ENCODE peak calls at places on chromosomes 3 and 15, in four cellular contexts. One of them, this sample, is unnamed.

GRCh38 chr15:63256433-63256884 is 20.9 kb upstream of the APH1B start:
- DNase-seq in OCI-LY7: no peak
- DNase-seq in fibroblast of pulmonary artery: peak
- DNase-seq in fibroblast of mammary gland: peak
- DNase-seq in this sample: peak

GRCh38 chr3:24254649-24255048 is 240.0 kb downstream of the THRB start:
- DNase-seq in fibroblast of mammary gland: peak
- DNase-seq in OCI-LY7: no peak
- DNase-seq in fibroblast of pulmonary artery: peak
- DNase-seq in this sample: peak

GRCh38 chr3:156605686-156606605 is 51.0 kb upstream of the SSR3 start:
- DNase-seq in OCI-LY7: no peak
- DNase-seq in fibroblast of mammary gland: peak
- DNase-seq in fibroblast of pulmonary artery: peak
- DNase-seq in this sample: peak

GRCh38 chr3:117874904-117875874 is 1159.5 kb downstream of the IGSF11 start:
- DNase-seq in fibroblast of mammary gland: no peak
- DNase-seq in OCI-LY7: no peak
- DNase-seq in fibroblast of pulmonary artery: no peak
- DNase-seq in this sample: no peak

GRCh38 chr3:18806633-18807032 is 341.7 kb upstream of the KCNH8 start:
- DNase-seq in fibroblast of mammary gland: no peak
- DNase-seq in fibroblast of pulmonary artery: peak
- DNase-seq in OCI-LY7: no peak
- DNase-seq in this sample: no peak

GRCh38 chr15:33492434-33493052 is 181.8 kb downstream of the RYR3 start:
- DNase-seq in fibroblast of mammary gland: no peak
- DNase-seq in fibroblast of pulmonary artery: no peak
- DNase-seq in OCI-LY7: no peak
- DNase-seq in this sample: no peak

GRCh38 chr3:60696559-60697125 is 554.6 kb downstream of the FHIT start:
- DNase-seq in fibroblast of pulmonary artery: no peak
- DNase-seq in OCI-LY7: no peak
- DNase-seq in fibroblast of mammary gland: no peak
- DNase-seq in this sample: no peak

GRCh38 chr15:81292516-81293001 is 31.4 kb downstream of the STARD5 start:
- DNase-seq in fibroblast of mammary gland: no peak
- DNase-seq in OCI-LY7: peak
- DNase-seq in fibroblast of pulmonary artery: no peak
- DNase-seq in this sample: no peak

GRCh38 chr15:43194775-43195174 is 9.6 kb downstream of the CCNDBP1 start:
- DNase-seq in fibroblast of mammary gland: no peak
- DNase-seq in fibroblast of pulmonary artery: no peak
- DNase-seq in OCI-LY7: no peak
- DNase-seq in this sample: no peak

GRCh38 chr15:73273181-73274002 is 95.4 kb downstream of the HCN4 start:
- DNase-seq in fibroblast of pulmonary artery: peak
- DNase-seq in OCI-LY7: peak
- DNase-seq in fibroblast of mammary gland: peak
- DNase-seq in this sample: peak

GRCh38 chr3:128433630-128434185 is 33.0 kb downstream of the DNAJB8 start:
- DNase-seq in fibroblast of pulmonary artery: no peak
- DNase-seq in OCI-LY7: no peak
- DNase-seq in fibroblast of mammary gland: no peak
- DNase-seq in this sample: no peak

DNA sequence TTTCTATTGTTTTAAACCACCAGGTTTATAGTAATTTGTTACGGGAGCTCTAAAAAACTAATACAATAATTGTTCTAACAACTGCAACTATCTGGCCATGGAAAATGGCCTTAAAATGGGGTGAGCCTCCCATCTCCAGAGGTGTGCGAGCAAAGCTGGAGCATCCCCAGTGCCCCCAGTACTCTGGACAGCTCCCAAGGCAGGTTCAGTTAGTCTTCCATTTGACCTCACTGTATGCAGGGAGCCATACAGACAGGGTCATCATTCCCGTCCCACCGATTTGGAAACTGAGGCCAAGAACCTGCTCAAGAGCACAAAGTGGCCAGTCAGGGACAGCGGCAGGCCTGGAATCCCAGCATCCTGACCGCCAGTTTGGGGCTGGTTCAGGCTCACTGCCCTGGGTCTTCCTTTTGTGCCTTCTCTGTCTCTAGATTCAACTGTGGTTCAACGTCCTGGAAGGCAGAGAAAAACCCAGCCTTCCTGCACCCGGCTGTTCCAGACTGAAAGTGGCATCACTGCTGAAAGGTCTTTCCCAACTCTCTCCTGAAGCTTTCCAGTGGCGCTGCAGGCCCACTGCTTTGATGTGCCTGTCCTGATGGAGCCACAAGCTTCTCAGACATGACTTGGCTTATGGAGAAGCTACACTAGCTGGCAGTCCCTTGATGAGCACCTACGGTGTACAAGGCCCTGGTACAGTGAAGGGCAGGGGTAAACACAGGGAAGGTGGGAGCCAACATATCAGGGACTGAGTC is 76.6 kb upstream of the LINGO1 start:
- DNase-seq in fibroblast of pulmonary artery: peak
- DNase-seq in fibroblast of mammary gland: no peak
- DNase-seq in OCI-LY7: no peak
- DNase-seq in this sample: no peak
- TF ChIP-seq CTCF in fibroblast of pulmonary artery: no peak
- TF ChIP-seq CTCF in fibroblast of mammary gland: no peak
- TF ChIP-seq CTCF in OCI-LY7: no peak
- TF ChIP-seq CTCF in this sample: no peak

GRCh38 chr3:97719156-97719821 is 45.3 kb upstream of the ARL6 start:
- DNase-seq in fibroblast of mammary gland: peak
- DNase-seq in OCI-LY7: peak
- DNase-seq in fibroblast of pulmonary artery: peak
- DNase-seq in this sample: peak
- H3K4me3 ChIP-seq in fibroblast of mammary gland: no peak
- H3K4me3 ChIP-seq in OCI-LY7: no peak
- H3K4me3 ChIP-seq in fibroblast of pulmonary artery: peak
- H3K4me3 ChIP-seq in this sample: no peak

DNA sequence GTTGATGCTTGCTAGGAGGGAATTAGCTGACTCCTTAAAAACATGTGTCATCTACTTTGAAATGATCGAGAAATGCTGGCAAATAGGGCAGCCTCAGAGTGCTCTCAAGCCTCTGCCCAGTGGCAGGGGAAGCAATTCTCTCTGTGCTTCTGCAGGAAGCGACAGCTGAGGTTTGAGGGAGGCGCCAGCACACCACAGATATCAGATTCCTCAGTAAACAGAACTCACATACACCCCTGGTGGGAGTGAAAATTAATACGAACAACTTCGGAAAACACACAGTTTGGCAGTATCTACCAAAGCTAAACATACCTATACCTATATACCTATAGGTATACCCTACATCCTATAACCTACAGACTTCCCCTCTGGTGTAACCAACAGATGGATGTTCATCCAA is 61.3 kb downstream of the NSMCE3 start:
- DNase-seq in fibroblast of pulmonary artery: peak
- DNase-seq in OCI-LY7: no peak
- DNase-seq in fibroblast of mammary gland: no peak
- DNase-seq in this sample: no peak
- TF ChIP-seq CTCF in fibroblast of pulmonary artery: no peak
- TF ChIP-seq CTCF in OCI-LY7: peak
- TF ChIP-seq CTCF in fibroblast of mammary gland: no peak
- TF ChIP-seq CTCF in this sample: no peak

GRCh38 chr3:142026333-142026732 is 123.0 kb downstream of the TFDP2 start:
- DNase-seq in fibroblast of pulmonary artery: no peak
- DNase-seq in fibroblast of mammary gland: no peak
- DNase-seq in OCI-LY7: no peak
- DNase-seq in this sample: no peak

GRCh38 chr3:142027295-142027694 is 122.0 kb downstream of the TFDP2 start:
- DNase-seq in OCI-LY7: peak
- DNase-seq in fibroblast of pulmonary artery: peak
- DNase-seq in fibroblast of mammary gland: peak
- DNase-seq in this sample: peak

GRCh38 chr3:142029052-142029642 is 120.2 kb downstream of the TFDP2 start:
- DNase-seq in OCI-LY7: peak
- DNase-seq in fibroblast of pulmonary artery: no peak
- DNase-seq in fibroblast of mammary gland: no peak
- DNase-seq in this sample: no peak

GRCh38 chr3:142028174-142028833 is 121.0 kb downstream of the TFDP2 start:
- DNase-seq in fibroblast of pulmonary artery: peak
- DNase-seq in fibroblast of mammary gland: peak
- DNase-seq in OCI-LY7: peak
- DNase-seq in this sample: peak

DNA sequence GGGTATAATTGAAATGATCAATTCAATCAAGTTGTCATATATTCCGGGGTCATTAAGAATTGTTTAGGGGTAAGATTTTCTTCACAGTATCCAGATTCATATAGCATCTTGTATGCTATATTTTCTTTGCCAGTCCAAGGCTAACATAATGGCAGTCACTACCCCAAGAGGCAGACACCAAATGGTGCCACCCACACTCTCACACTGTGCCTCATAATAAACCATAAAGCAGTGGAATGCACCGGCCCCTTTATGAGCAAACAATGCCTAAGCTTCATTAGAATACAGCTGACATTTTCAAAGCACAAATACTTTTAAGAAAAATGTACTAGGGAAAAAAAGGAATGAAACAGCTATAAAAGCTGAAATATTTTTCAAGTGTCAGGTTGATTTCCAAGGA is 121.6 kb downstream of the TFDP2 start:
- DNase-seq in fibroblast of mammary gland: peak
- DNase-seq in OCI-LY7: peak
- DNase-seq in fibroblast of pulmonary artery: peak
- DNase-seq in this sample: no peak
- H3K4me3 ChIP-seq in fibroblast of mammary gland: peak
- H3K4me3 ChIP-seq in OCI-LY7: peak
- H3K4me3 ChIP-seq in fibroblast of pulmonary artery: peak
- H3K4me3 ChIP-seq in this sample: peak

GRCh38 chr3:8481380-8481779 is 20.2 kb upstream of the LMCD1 start:
- DNase-seq in fibroblast of mammary gland: peak
- DNase-seq in fibroblast of pulmonary artery: no peak
- DNase-seq in OCI-LY7: no peak
- DNase-seq in this sample: no peak
- TF ChIP-seq CTCF in fibroblast of mammary gland: peak
- TF ChIP-seq CTCF in fibroblast of pulmonary artery: no peak
- TF ChIP-seq CTCF in OCI-LY7: no peak
- TF ChIP-seq CTCF in this sample: no peak

GRCh38 chr3:50194128-50194902 is 2.9 kb downstream of the GNAT1 start:
- DNase-seq in fibroblast of mammary gland: peak
- DNase-seq in OCI-LY7: peak
- DNase-seq in fibroblast of pulmonary artery: peak
- DNase-seq in this sample: peak
- H3K4me3 ChIP-seq in fibroblast of mammary gland: no peak
- H3K4me3 ChIP-seq in OCI-LY7: peak
- H3K4me3 ChIP-seq in fibroblast of pulmonary artery: no peak
- H3K4me3 ChIP-seq in this sample: no peak

GRCh38 chr3:38137615-38138346 is 680 bp upstream of the MYD88 start:
- DNase-seq in fibroblast of pulmonary artery: no peak
- DNase-seq in OCI-LY7: peak
- DNase-seq in fibroblast of mammary gland: no peak
- DNase-seq in this sample: no peak

GRCh38 chr3:38139191-38139590 is 730 bp downstream of the MYD88 start:
- DNase-seq in fibroblast of pulmonary artery: no peak
- DNase-seq in OCI-LY7: no peak
- DNase-seq in fibroblast of mammary gland: no peak
- DNase-seq in this sample: no peak

GRCh38 chr3:38139652-38140051 is 1.2 kb downstream of the MYD88 start:
- DNase-seq in OCI-LY7: no peak
- DNase-seq in fibroblast of pulmonary artery: no peak
- DNase-seq in fibroblast of mammary gland: no peak
- DNase-seq in this sample: no peak

GRCh38 chr3:38136807-38137614 is at the start of gene ACAA1:
- DNase-seq in fibroblast of mammary gland: peak
- DNase-seq in OCI-LY7: peak
- DNase-seq in fibroblast of pulmonary artery: peak
- DNase-seq in this sample: peak

DNA sequence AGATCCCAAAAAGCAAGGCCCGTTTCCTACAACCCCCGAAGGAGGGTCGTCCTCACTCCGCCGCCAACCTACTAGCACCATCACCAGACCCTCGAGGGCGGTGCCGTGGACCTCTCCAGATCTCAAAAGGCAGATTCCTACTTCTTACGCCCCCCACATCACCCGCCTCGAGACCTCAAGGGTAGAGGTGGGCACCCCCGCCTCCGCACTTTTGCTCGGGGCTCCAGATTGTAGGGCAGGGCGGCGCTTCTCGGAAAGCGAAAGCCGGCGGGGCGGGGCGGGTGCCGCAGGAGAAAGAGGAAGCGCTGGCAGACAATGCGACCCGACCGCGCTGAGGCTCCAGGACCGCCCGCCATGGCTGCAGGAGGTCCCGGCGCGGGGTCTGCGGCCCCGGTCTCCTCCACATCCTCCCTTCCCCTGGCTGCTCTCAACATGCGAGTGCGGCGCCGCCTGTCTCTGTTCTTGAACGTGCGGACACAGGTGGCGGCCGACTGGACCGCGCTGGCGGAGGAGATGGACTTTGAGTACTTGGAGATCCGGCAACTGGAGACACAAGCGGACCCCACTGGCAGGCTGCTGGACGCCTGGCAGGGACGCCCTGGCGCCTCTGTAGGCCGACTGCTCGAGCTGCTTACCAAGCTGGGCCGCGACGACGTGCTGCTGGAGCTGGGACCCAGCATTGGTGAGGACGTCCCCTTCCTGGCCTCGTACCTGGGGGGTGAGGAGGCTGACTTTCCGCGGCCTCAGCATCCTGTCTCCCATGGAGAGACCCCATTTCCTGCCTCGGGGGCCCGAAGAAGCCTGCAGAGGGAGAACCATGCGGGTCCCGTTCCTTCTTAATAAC is at the start of gene MYD88:
- DNase-seq in OCI-LY7: peak
- DNase-seq in fibroblast of pulmonary artery: peak
- DNase-seq in fibroblast of mammary gland: peak
- DNase-seq in this sample: peak
- TF ChIP-seq CTCF in OCI-LY7: peak
- TF ChIP-seq CTCF in fibroblast of pulmonary artery: no peak
- TF ChIP-seq CTCF in fibroblast of mammary gland: no peak
- TF ChIP-seq CTCF in this sample: peak

This sample was measured in astrocyte of the spinal cord.